ENCODE peak calls at places on chromosomes 13 and 19, in eight cellular contexts. H is upper lobe of left lung, V is suprapubic skin, N is uterus, O is Peyer's patch, L is H1, U is H54, Q is vagina. P is an unnamed sample.

GRCh38 chr13:49670828-49671227 is 20.5 kb downstream of the EBPL start:
- DNase-seq in H (no peak), V (no peak), N (no peak), O (no peak), L (no peak), U (no peak), Q (no peak), P (no peak)

GRCh38 chr13:99269627-99270252 is 11.6 kb upstream of the GPR18 start:
- DNase-seq in H (no peak), V (no peak), N (no peak), O (peak), L (no peak), U (no peak), Q (no peak), P (no peak)

GRCh38 chr19:1057185-1057857 is 9.6 kb upstream of the ARHGAP45 start:
- DNase-seq in H (no peak), V (no peak), N (no peak), O (no peak), L (no peak), U (no peak), Q (no peak), P (no peak)

GRCh38 chr19:15243236-15243957 is 11.1 kb upstream of the EPHX3 start:
- DNase-seq in H (no peak), V (no peak), N (no peak), O (no peak), L (no peak), U (no peak), Q (no peak), P (no peak)

GRCh38 chr19:42198676-42199439 is 18.6 kb downstream of the DEDD2 start:
- DNase-seq in H (no peak), V (no peak), N (no peak), O (peak), L (no peak), U (no peak), Q (no peak), P (peak)

GRCh38 chr19:4297901-4298771 is 4.1 kb downstream of the TMIGD2 start:
- DNase-seq in H (peak), V (no peak), N (no peak), O (no peak), L (no peak), U (no peak), Q (no peak), P (no peak)

GRCh38 chr19:1453525-1454371 is 3.8 kb downstream of the APC2 start:
- DNase-seq in H (peak), V (no peak), N (no peak), O (no peak), L (no peak), U (peak), Q (no peak), P (no peak)

GRCh38 chr13:110340812-110341444 is 33.8 kb downstream of the COL4A2 start:
- DNase-seq in H (no peak), V (peak), N (peak), O (peak), L (no peak), U (no peak), Q (no peak), P (peak)

GRCh38 chr19:38015771-38016170 is 108.8 kb downstream of the SIPA1L3 start:
- DNase-seq in H (no peak), V (no peak), N (no peak), O (no peak), L (no peak), U (no peak), Q (no peak), P (no peak)

GRCh38 chr13:40388617-40389016 is 277.8 kb downstream of the FOXO1 start:
- DNase-seq in H (peak), V (no peak), N (no peak), O (peak), L (no peak), U (no peak), Q (no peak), P (peak)

GRCh38 chr13:27034678-27035111 is 136.9 kb downstream of the USP12 start:
- DNase-seq in H (no peak), V (no peak), N (no peak), O (no peak), L (no peak), U (no peak), Q (no peak), P (no peak)

GRCh38 chr19:45824041-45824471 is 8.9 kb upstream of the RSPH6A start:
- DNase-seq in H (peak), V (no peak), N (no peak), O (no peak), L (no peak), U (no peak), Q (no peak), P (no peak)

GRCh38 chr19:13262450-13262849 is 112.2 kb downstream of the IER2 start:
- DNase-seq in H (no peak), V (no peak), N (no peak), O (no peak), L (no peak), U (peak), Q (no peak), P (no peak)

GRCh38 chr19:42166336-42166735 is 34.1 kb upstream of the POU2F2 start:
- DNase-seq in H (no peak), V (no peak), N (no peak), O (no peak), L (no peak), U (no peak), Q (no peak), P (no peak)

GRCh38 chr19:41691268-41691970 is 3.3 kb upstream of the CEACAM7 start:
- DNase-seq in H (peak), V (no peak), N (no peak), O (no peak), L (no peak), U (no peak), Q (peak), P (peak)

GRCh38 chr19:14368011-14368513 is 13.2 kb upstream of the ADGRE5 start:
- DNase-seq in H (no peak), V (no peak), N (no peak), O (no peak), L (no peak), U (no peak), Q (no peak), P (no peak)

GRCh38 chr13:113187263-113187669 is 21.2 kb downstream of the PCID2 start:
- DNase-seq in H (no peak), V (peak), N (peak), O (peak), L (no peak), U (peak), Q (no peak), P (peak)

GRCh38 chr19:29645911-29646310 is 19.4 kb upstream of the PLEKHF1 start:
- DNase-seq in H (no peak), V (peak), N (peak), O (no peak), L (no peak), U (no peak), Q (no peak), P (no peak)

GRCh38 chr13:67224148-67224846 is 5.8 kb downstream of the PCDH9 start:
- DNase-seq in H (no peak), V (peak), N (peak), O (peak), L (peak), U (peak), Q (no peak), P (peak)

GRCh38 chr19:47228168-47228936 is 2.6 kb downstream of the BBC3 start:
- DNase-seq in H (peak), V (peak), N (peak), O (peak), L (no peak), U (no peak), Q (no peak), P (peak)

GRCh38 chr13:38898481-38898880 is 92.2 kb downstream of the STOML3 start:
- DNase-seq in H (no peak), V (no peak), N (no peak), O (no peak), L (no peak), U (no peak), Q (no peak), P (no peak)

GRCh38 chr19:44587863-44588752 is 25.3 kb upstream of the IGSF23 start:
- DNase-seq in H (no peak), V (no peak), N (no peak), O (no peak), L (no peak), U (peak), Q (no peak), P (no peak)

GRCh38 chr19:38952395-38953165 is 21.8 kb downstream of the MRPS12 start:
- DNase-seq in H (no peak), V (no peak), N (no peak), O (peak), L (no peak), U (no peak), Q (no peak), P (peak)

GRCh38 chr13:33640832-33641231 is 177.1 kb upstream of the RFC3 start:
- DNase-seq in H (no peak), V (no peak), N (no peak), O (no peak), L (no peak), U (no peak), Q (no peak), P (no peak)

GRCh38 chr19:58516246-58516836 is 3.3 kb downstream of the ZBTB45 start:
- DNase-seq in H (peak), V (no peak), N (no peak), O (no peak), L (no peak), U (no peak), Q (no peak), P (no peak)

GRCh38 chr13:92735909-92736308 is 490.7 kb upstream of the GPC6 start:
- DNase-seq in H (no peak), V (no peak), N (no peak), O (no peak), L (no peak), U (no peak), Q (no peak), P (no peak)

GRCh38 chr19:12295191-12295590 is 508 bp upstream of the ZNF44 start:
- DNase-seq in H (no peak), V (no peak), N (no peak), O (no peak), L (no peak), U (no peak), Q (no peak), P (no peak)

GRCh38 chr13:28040977-28041376 is 52.5 kb upstream of the URAD start:
- DNase-seq in H (no peak), V (no peak), N (no peak), O (no peak), L (no peak), U (no peak), Q (no peak), P (no peak)

GRCh38 chr19:11693505-11694499 is 44.9 kb downstream of the ZNF823 start:
- DNase-seq in H (no peak), V (no peak), N (no peak), O (no peak), L (peak), U (peak), Q (no peak), P (no peak)

GRCh38 chr19:45766293-45766918 is 2.6 kb downstream of the SIX5 start:
- DNase-seq in H (peak), V (no peak), N (no peak), O (no peak), L (no peak), U (no peak), Q (no peak), P (no peak)

GRCh38 chr13:95605426-95606125 is 38.9 kb downstream of the DZIP1 start:
- DNase-seq in H (no peak), V (no peak), N (no peak), O (no peak), L (no peak), U (no peak), Q (no peak), P (no peak)

GRCh38 chr13:41344358-41344757 is 33.3 kb downstream of the NAA16 start:
- DNase-seq in H (no peak), V (no peak), N (no peak), O (no peak), L (no peak), U (no peak), Q (no peak), P (no peak)

GRCh38 chr19:8544168-8544567 is 30.2 kb upstream of the ZNF414 start:
- DNase-seq in H (no peak), V (no peak), N (no peak), O (no peak), L (no peak), U (no peak), Q (no peak), P (no peak)

GRCh38 chr13:99700468-99700867 is 199.2 kb downstream of the TM9SF2 start:
- DNase-seq in H (no peak), V (no peak), N (no peak), O (no peak), L (no peak), U (no peak), Q (no peak), P (no peak)

GRCh38 chr19:14507704-14508246 is 10.4 kb downstream of the DNAJB1 start:
- DNase-seq in H (no peak), V (no peak), N (no peak), O (no peak), L (no peak), U (no peak), Q (no peak), P (no peak)

GRCh38 chr13:85501616-85502015 is 297.6 kb downstream of the SLITRK6 start:
- DNase-seq in H (no peak), V (no peak), N (no peak), O (no peak), L (no peak), U (no peak), Q (no peak), P (no peak)

GRCh38 chr13:100532836-100533435 is 55.7 kb downstream of the GGACT start:
- DNase-seq in H (peak), V (no peak), N (no peak), O (peak), L (no peak), U (no peak), Q (peak), P (no peak)

GRCh38 chr13:97422118-97423054 is 11.6 kb upstream of the RAP2A start:
- DNase-seq in H (no peak), V (no peak), N (no peak), O (no peak), L (no peak), U (peak), Q (no peak), P (no peak)

GRCh38 chr19:35266904-35267817 is 1.6 kb upstream of the USF2 start:
- DNase-seq in H (peak), V (peak), N (peak), O (peak), L (no peak), U (no peak), Q (no peak), P (peak)
- TF ChIP-seq POLR2A in H (no peak), V (no peak), N (no peak), O (no peak), L (no peak), U (no peak), Q (no peak), P (no peak)

DNA sequence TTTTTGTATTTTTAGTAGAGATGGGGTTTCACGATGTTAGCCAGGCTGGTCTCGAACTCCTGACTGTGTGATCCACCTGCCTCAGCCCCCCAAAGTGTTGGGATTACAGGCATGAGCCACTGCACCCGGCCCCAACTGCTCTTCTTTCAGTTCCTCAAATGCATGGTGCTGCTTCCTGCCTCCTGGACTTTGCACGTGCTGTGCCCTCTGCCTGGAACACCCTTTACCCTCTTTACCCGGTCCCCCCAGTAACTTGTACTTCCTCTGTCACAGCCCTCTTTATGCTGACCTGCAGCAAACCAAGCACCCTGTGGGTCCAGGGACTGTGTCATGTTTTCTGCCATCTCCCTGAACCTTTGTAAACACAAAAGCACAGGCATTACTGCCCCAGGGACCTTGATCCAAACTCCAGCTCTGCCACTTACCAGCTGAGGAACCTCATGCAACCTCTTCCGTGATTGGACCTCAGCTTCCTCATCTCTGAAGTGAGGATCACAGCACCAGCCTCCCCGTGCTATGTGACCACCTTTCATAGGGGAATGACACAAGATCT is 3.8 kb downstream of the BLVRB start:
- DNase-seq in H (no peak), V (no peak), N (no peak), O (peak), L (no peak), U (no peak), Q (no peak), P (peak)
- TF ChIP-seq POLR2A in H (peak), V (no peak), N (no peak), O (no peak), L (no peak), U (no peak), Q (no peak), P (no peak)

DNA sequence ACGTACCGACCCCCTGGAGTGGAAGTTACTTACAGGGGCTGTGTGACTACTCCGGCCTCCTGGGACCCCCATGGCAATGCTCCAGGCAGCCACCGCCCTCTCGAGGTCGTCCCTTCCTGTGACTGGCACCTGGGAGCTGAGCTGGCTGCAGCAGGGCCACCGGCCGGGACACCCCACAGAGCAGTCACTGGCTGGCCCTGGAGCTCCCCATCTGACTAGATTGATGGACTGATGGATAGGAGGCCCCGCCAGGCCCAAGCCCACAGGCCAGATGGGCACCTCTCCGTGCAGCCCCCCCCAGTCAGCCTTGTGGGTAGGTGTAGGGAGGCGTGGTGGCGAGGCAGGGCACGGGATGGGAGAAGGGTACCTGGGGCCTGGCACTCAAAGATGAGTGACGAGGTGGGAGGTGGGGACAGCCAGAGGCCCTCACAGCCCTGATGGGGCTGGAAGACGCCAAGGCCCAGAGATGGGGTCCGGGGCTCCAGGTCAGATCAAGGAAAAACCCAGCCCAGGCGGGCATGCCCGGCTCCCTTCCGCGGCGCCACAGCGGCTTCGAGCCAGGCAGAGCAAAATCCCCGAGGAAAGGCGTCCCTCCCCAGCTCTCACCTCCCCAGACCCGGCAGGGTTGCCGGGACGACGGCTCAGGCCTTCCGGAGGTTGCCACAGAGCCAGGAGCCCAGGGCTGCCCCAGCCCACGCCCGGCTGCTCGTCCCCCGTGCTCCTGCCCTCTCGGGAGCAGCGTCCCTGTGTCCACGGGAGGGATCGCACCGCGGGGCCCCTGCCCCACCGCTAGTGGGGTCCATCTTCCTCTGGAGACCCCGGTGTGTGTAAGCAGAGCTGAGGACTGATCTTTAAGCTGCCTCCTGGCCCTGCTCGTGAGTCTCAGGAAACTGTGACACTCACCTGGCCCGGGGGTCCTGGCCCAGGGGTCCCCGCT is 8.4 kb downstream of the SLC39A3 start:
- DNase-seq in H (peak), V (no peak), N (no peak), O (no peak), L (no peak), U (no peak), Q (no peak), P (no peak)
- TF ChIP-seq POLR2A in H (no peak), V (no peak), N (no peak), O (no peak), L (no peak), U (no peak), Q (no peak), P (no peak)

GRCh38 chr19:10316229-10317044 is 622 bp upstream of the FDX2 start:
- DNase-seq in H (no peak), V (no peak), N (no peak), O (no peak), L (no peak), U (no peak), Q (no peak), P (no peak)

GRCh38 chr19:10317045-10317856 is 1.4 kb upstream of the FDX2 start:
- DNase-seq in H (peak), V (no peak), N (no peak), O (no peak), L (no peak), U (no peak), Q (no peak), P (no peak)

GRCh38 chr19:10317857-10318462 is 2.1 kb upstream of the FDX2 start:
- DNase-seq in H (peak), V (no peak), N (no peak), O (no peak), L (no peak), U (no peak), Q (no peak), P (no peak)

GRCh38 chr19:10318807-10319426 is 3.1 kb upstream of the FDX2 start:
- DNase-seq in H (no peak), V (no peak), N (no peak), O (no peak), L (no peak), U (no peak), Q (no peak), P (no peak)

DNA sequence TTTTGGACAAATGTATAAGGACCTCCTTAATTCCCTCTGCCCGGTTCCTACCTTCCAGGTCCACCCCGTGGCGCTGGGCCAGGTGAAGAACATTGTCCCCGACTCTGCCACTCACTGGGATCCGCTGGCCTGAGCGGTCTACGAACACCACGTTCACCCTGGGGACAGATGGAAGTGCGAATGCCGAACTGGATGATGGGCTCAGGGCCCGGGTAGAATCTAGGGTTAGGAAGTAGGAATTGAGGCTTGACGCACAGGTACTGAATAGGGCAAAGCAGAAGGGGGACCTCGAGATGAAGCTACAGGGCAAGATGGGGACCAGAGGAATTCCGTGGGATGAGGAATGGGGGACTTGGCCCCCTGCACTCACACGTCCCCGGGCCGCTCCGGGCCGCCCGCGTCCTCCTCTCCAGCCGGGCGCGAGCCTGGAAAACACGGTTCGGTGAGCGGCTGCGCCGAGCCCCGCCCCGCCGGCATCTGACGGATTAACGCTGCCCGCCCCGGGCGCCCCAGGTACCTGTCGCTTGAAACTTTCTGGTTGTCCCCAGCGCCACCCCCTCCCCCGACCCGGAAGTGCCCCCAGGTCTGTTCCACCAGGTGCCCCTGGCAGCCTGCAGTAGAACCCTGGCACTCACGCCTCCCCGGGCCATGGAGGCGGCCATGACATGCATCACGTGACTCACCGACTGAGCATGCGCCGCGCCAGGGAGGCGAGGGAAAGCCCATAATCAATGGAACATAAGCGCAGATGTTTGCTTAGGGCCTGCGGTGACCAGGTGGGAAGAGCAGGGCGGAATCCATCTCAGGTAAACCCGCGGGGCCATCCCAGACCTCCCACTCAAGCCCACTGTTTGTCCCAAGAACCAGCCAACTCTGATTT is at the start of gene FDX2:
- DNase-seq in H (peak), V (peak), N (peak), O (peak), L (peak), U (peak), Q (no peak), P (peak)
- TF ChIP-seq POLR2A in H (peak), V (no peak), N (no peak), O (no peak), L (peak), U (peak), Q (no peak), P (peak)